ENCODE peak calls at places on chromosome 6, in eight cellular contexts. P, K, F, D, W, E, M and O are unnamed samples.
A peak's percentile ranks its signal among the peaks of the same experiment; 100 is the strongest.

GRCh38 chr6:42896178-42896719 is 16.8 kb downstream of the RPL7L1 start:
- DNase-seq in P (no peak), E (no peak), W (no peak), K (no peak), F (no peak), D (no peak), M (no peak), O (no peak)

GRCh38 chr6:3977875-3978711 is 100.8 kb downstream of the FAM217A start:
- DNase-seq in K (peak; percentile 34), E (peak; percentile 30), P (peak; percentile 61), M (peak; percentile 93), F (peak; percentile 7), W (no peak), D (peak; percentile 51), O (peak; percentile 50)

GRCh38 chr6:3209114-3210023 is 18.1 kb downstream of the TUBB2B start:
- DNase-seq in M (peak; percentile 94), K (peak; percentile 65), F (no peak), E (peak; percentile 13), D (peak; percentile 74), W (no peak), P (peak; percentile 91), O (peak; percentile 93)

GRCh38 chr6:20693466-20694063 is 159.3 kb downstream of the CDKAL1 start:
- DNase-seq in E (no peak), W (no peak), M (peak; percentile 24), D (no peak), F (no peak), K (no peak), P (no peak), O (peak; percentile 40)

GRCh38 chr6:107466062-107466461 is 6.7 kb upstream of the PDSS2 start:
- DNase-seq in W (no peak), M (no peak), D (no peak), F (no peak), E (no peak), K (no peak), P (no peak), O (no peak)

GRCh38 chr6:56359201-56359899 is 112.0 kb upstream of the COL21A1 start:
- DNase-seq in W (peak; percentile 43), P (no peak), F (peak; percentile 21), E (peak; percentile 75), M (peak; percentile 86), K (peak; percentile 55), D (peak; percentile 66), O (no peak)

GRCh38 chr6:21597706-21598273 is 4.2 kb downstream of the SOX4 start:
- DNase-seq in P (no peak), D (no peak), W (no peak), F (no peak), M (peak; percentile 69), E (no peak), K (no peak), O (no peak)

GRCh38 chr6:32298632-32299336 is 72.9 kb downstream of the TSBP1 start:
- DNase-seq in F (no peak), P (peak; percentile 15), E (no peak), K (no peak), D (no peak), W (no peak), M (peak; percentile 3), O (peak; percentile 36)

GRCh38 chr6:74182992-74183391 is 487.0 kb downstream of the CD109 start:
- DNase-seq in K (no peak), F (no peak), M (no peak), E (no peak), P (no peak), D (no peak), W (no peak), O (no peak)

GRCh38 chr6:35624341-35625070 is 64.2 kb downstream of the FKBP5 start:
- DNase-seq in D (no peak), F (no peak), P (no peak), K (no peak), M (peak; percentile 27), E (no peak), W (no peak), O (no peak)

GRCh38 chr6:39005774-39006173 is 42.8 kb upstream of the GLP1R start:
- DNase-seq in K (no peak), M (no peak), W (no peak), D (no peak), E (no peak), P (no peak), F (no peak), O (no peak)

GRCh38 chr6:122075084-122075760 is 324.2 kb upstream of the HSF2 start:
- DNase-seq in E (no peak), M (no peak), W (no peak), K (no peak), P (no peak), F (no peak), D (no peak), O (no peak)

GRCh38 chr6:11279213-11279780 is 46.8 kb upstream of the NEDD9 start:
- DNase-seq in F (no peak), K (no peak), E (no peak), W (peak; percentile 59), M (no peak), P (no peak), D (no peak), O (no peak)

GRCh38 chr6:117157448-117157847 is 107.9 kb upstream of the VGLL2 start:
- DNase-seq in E (no peak), K (no peak), P (no peak), W (no peak), M (no peak), D (no peak), F (no peak), O (no peak)

GRCh38 chr6:135880066-135880972 is 28.8 kb downstream of the PDE7B start:
- DNase-seq in E (no peak), P (peak; percentile 46), M (peak; percentile 65), K (peak; percentile 55), F (peak; percentile 9), D (peak; percentile 51), W (no peak), O (peak; percentile 30)

GRCh38 chr6:43798688-43799444 is 28.9 kb downstream of the VEGFA start:
- DNase-seq in P (peak; percentile 64), E (no peak), D (peak; percentile 31), K (no peak), W (no peak), F (no peak), M (peak; percentile 77), O (no peak)

GRCh38 chr6:122116912-122117663 is 282.4 kb upstream of the HSF2 start:
- DNase-seq in F (no peak), K (no peak), E (no peak), M (no peak), P (no peak), D (no peak), W (no peak), O (no peak)

GRCh38 chr6:102736941-102737368 is 1343.4 kb downstream of the GRIK2 start:
- DNase-seq in M (no peak), K (no peak), E (no peak), F (no peak), P (peak; percentile 84), W (no peak), D (no peak), O (no peak)

GRCh38 chr6:99746261-99746895 is 139.7 kb downstream of the PRDM13 start:
- DNase-seq in D (peak; percentile 55), P (peak; percentile 68), K (peak; percentile 42), E (peak; percentile 59), F (peak; percentile 7), W (peak; percentile 23), M (peak; percentile 85), O (peak; percentile 37)

GRCh38 chr6:3559561-3559960 is 102.7 kb upstream of the SLC22A23 start:
- DNase-seq in F (no peak), D (no peak), W (no peak), M (no peak), E (no peak), K (no peak), P (no peak), O (no peak)

GRCh38 chr6:15272562-15272961 is 26.7 kb downstream of the JARID2 start:
- DNase-seq in M (no peak), F (no peak), K (no peak), E (no peak), P (no peak), W (no peak), D (no peak), O (no peak)